ENCODE peak calls at places on chromosomes 1 and 21, in ten cellular contexts. Z is iris pigment epithelial cell; D is MCF 10A; I is amygdala; E is DMS153; O is HTR-8/SVneo; T is T-helper 2 cell treated with Interferon-gamma antibody and Interleukin-4, amounts not matched to agents 5 μg/mL and 100 μg/mL, for 36 hours; N is suprapubic skin; K is astrocyte; J is A549. F is an unnamed sample.

GRCh38 chr1:226002667-226003501 is 3.7 kb upstream of the SDE2 start:
- DNase-seq in J (peak), N (peak), T (no peak), E (peak), I (no peak), K (peak), Z (peak), D (peak), O (peak), F (no peak)

GRCh38 chr1:85289207-85289847 is 12.9 kb upstream of the BCL10 start:
- DNase-seq in O (no peak), T (peak), I (no peak), J (no peak), K (peak), E (no peak), D (peak), Z (peak), N (no peak), F (no peak)

GRCh38 chr1:63758805-63759204 is 15.0 kb upstream of the ROR1 start:
- DNase-seq in N (no peak), I (no peak), J (no peak), D (no peak), E (peak), K (no peak), Z (no peak), T (no peak), O (no peak), F (no peak)

GRCh38 chr1:151720974-151721787 is at the start of gene RIIAD1:
- DNase-seq in J (peak), I (no peak), T (peak), E (peak), K (no peak), Z (peak), O (peak), D (no peak), N (no peak), F (peak)

GRCh38 chr1:91511386-91511785 is 10.7 kb downstream of the CDC7 start:
- DNase-seq in T (no peak), I (no peak), D (peak), J (peak), K (peak), E (peak), N (no peak), Z (peak), O (no peak), F (no peak)

GRCh38 chr1:152325111-152325510 is at the start of gene FLG:
- DNase-seq in O (no peak), Z (no peak), I (no peak), J (no peak), K (no peak), N (no peak), T (no peak), D (peak), E (no peak), F (no peak)

GRCh38 chr1:192559115-192560006 is 16.2 kb upstream of the RGS1 start:
- DNase-seq in O (peak), T (no peak), K (peak), Z (peak), D (peak), J (no peak), N (no peak), I (no peak), E (no peak), F (no peak)

GRCh38 chr21:21897275-21897883 is 899.2 kb downstream of the NCAM2 start:
- DNase-seq in O (no peak), Z (peak), J (no peak), D (peak), E (no peak), K (peak), N (no peak), I (no peak), T (no peak), F (no peak)

GRCh38 chr1:25875856-25876692 is 566 bp upstream of the PAQR7 start:
- DNase-seq in I (no peak), E (peak), D (no peak), N (peak), O (no peak), T (no peak), K (no peak), J (no peak), Z (no peak), F (no peak)

GRCh38 chr1:109782514-109782913 is 18.8 kb upstream of the EPS8L3 start:
- DNase-seq in J (no peak), D (no peak), O (no peak), I (no peak), T (no peak), Z (peak), K (peak), N (peak), E (peak), F (no peak)

GRCh38 chr1:194369060-194369459 is 1182.6 kb upstream of the B3GALT2 start:
- DNase-seq in K (peak), N (no peak), D (peak), E (no peak), O (no peak), T (no peak), Z (peak), I (no peak), J (no peak), F (no peak)

GRCh38 chr1:183180213-183180612 is 5.9 kb upstream of the LAMC2 start:
- DNase-seq in E (peak), K (peak), N (peak), I (no peak), J (peak), D (peak), Z (peak), O (peak), T (no peak), F (no peak)

GRCh38 chr1:29123871-29124365 is at the start of gene TMEM200B:
- DNase-seq in J (no peak), T (no peak), K (no peak), N (no peak), E (no peak), Z (no peak), I (no peak), D (no peak), O (no peak), F (no peak)

GRCh38 chr1:8010080-8010664 is 15.9 kb downstream of the ERRFI1 start:
- DNase-seq in D (no peak), E (no peak), T (no peak), I (no peak), N (no peak), Z (peak), O (no peak), K (no peak), J (no peak), F (no peak)

GRCh38 chr1:229127301-229127700 is 143.6 kb upstream of the RAB4A start:
- DNase-seq in Z (peak), N (no peak), I (no peak), K (peak), D (peak), E (no peak), J (no peak), T (peak), O (no peak), F (peak)

GRCh38 chr21:41726970-41727783 is 39.7 kb downstream of the RIPK4 start:
- DNase-seq in J (peak), I (no peak), N (peak), D (peak), E (peak), Z (peak), K (peak), T (no peak), O (peak), F (no peak)

GRCh38 chr1:13801232-13801631 is 101.2 kb downstream of the PRDM2 start:
- DNase-seq in D (peak), J (no peak), Z (no peak), O (no peak), E (no peak), K (no peak), T (no peak), I (no peak), N (no peak), F (no peak)

GRCh38 chr1:244599937-244600350 is 53.0 kb upstream of the DESI2 start:
- DNase-seq in E (no peak), D (peak), J (peak), K (peak), I (no peak), Z (peak), T (peak), N (no peak), O (peak), F (peak)

GRCh38 chr1:63103682-63104081 is 218.7 kb upstream of the FOXD3 start:
- DNase-seq in K (no peak), N (no peak), Z (no peak), O (no peak), E (no peak), T (no peak), D (no peak), J (no peak), I (no peak), F (no peak)

GRCh38 chr1:232664844-232665777 is 35.2 kb upstream of the SIPA1L2 start:
- DNase-seq in Z (no peak), J (no peak), K (no peak), I (no peak), E (no peak), N (no peak), D (no peak), O (no peak), T (no peak), F (no peak)

GRCh38 chr1:186782791-186783190 is 46.0 kb upstream of the PLA2G4A start:
- DNase-seq in T (no peak), N (no peak), D (no peak), Z (peak), K (peak), O (no peak), E (no peak), I (no peak), J (no peak), F (no peak)

GRCh38 chr1:23446644-23447310 is 22.2 kb upstream of the TCEA3 start:
- DNase-seq in O (no peak), J (no peak), N (no peak), I (no peak), D (no peak), T (no peak), K (no peak), E (peak), Z (no peak), F (no peak)

GRCh38 chr1:216765346-216766300 is 42.4 kb upstream of the ESRRG start:
- DNase-seq in N (no peak), K (no peak), D (no peak), O (no peak), T (no peak), I (no peak), E (no peak), J (no peak), Z (peak), F (no peak)

GRCh38 chr1:39204441-39205081 is at the start of gene MACF1:
- DNase-seq in O (peak), Z (peak), E (peak), J (peak), N (peak), I (no peak), D (peak), T (peak), K (peak), F (peak)

GRCh38 chr1:92543131-92544055 is 56.7 kb upstream of the GFI1 start:
- DNase-seq in I (no peak), J (no peak), O (no peak), E (no peak), Z (no peak), N (no peak), K (no peak), T (no peak), D (no peak), F (no peak)

GRCh38 chr21:45982256-45982757 is 737 bp downstream of the COL6A1 start:
- DNase-seq in I (no peak), N (no peak), D (no peak), K (no peak), Z (no peak), T (no peak), E (no peak), J (no peak), O (no peak), F (no peak)

GRCh38 chr21:36079010-36079649 is 9.3 kb downstream of the CBR1 start:
- DNase-seq in Z (no peak), E (no peak), O (no peak), T (peak), D (no peak), I (no peak), N (no peak), J (no peak), K (no peak), F (peak)

GRCh38 chr1:64519921-64520320 is 50.0 kb downstream of the CACHD1 start:
- DNase-seq in J (no peak), K (peak), Z (peak), T (no peak), E (no peak), N (no peak), I (no peak), O (no peak), D (no peak), F (no peak)

GRCh38 chr1:26278835-26279597 is 870 bp upstream of the SH3BGRL3 start:
- DNase-seq in D (peak), T (peak), O (no peak), J (no peak), K (peak), I (no peak), Z (peak), E (no peak), N (peak), F (peak)

GRCh38 chr1:247277211-247277610 is 21.3 kb downstream of the VN1R5 start:
- DNase-seq in D (no peak), O (no peak), K (no peak), J (no peak), I (no peak), E (no peak), N (no peak), Z (no peak), T (no peak), F (no peak)